ENCODE peak calls at places on chromosome 21, in nine cellular contexts. C is CD8-positive, alpha-beta T cell; D is esophagus squamous epithelium; G is tibial nerve; S is AG10803; V is Peyer's patch; L is breast epithelium; E is hepatocyte; N is CD4-positive, alpha-beta T cell. Q is an unnamed sample.

GRCh38 chr21:34039678-34040382 is 33.5 kb upstream of the MRPS6 start:
- DNase-seq in C (no peak), D (no peak), G (no peak), S (no peak), V (no peak), L (no peak), E (peak), N (no peak), Q (no peak)

GRCh38 chr21:46009951-46010655 is 28.5 kb downstream of the COL6A1 start:
- DNase-seq in C (no peak), D (no peak), G (no peak), S (no peak), V (peak), L (no peak), E (no peak), N (no peak), Q (no peak)

GRCh38 chr21:26368591-26368990 is 198.0 kb upstream of the APP start:
- DNase-seq in C (no peak), D (no peak), G (no peak), S (no peak), V (no peak), L (no peak), E (no peak), N (no peak), Q (no peak)

GRCh38 chr21:15272171-15272570 is 207.4 kb upstream of the NRIP1 start:
- DNase-seq in C (no peak), D (no peak), G (no peak), S (no peak), V (no peak), L (no peak), E (no peak), N (no peak), Q (no peak)

GRCh38 chr21:36753556-36753955 is 54.6 kb downstream of the SIM2 start:
- DNase-seq in C (no peak), D (no peak), G (no peak), S (peak), V (no peak), L (no peak), E (no peak), N (no peak), Q (no peak)

GRCh38 chr21:32578107-32578691 is 7.1 kb downstream of the TCP10L start:
- DNase-seq in C (no peak), D (no peak), G (no peak), S (peak), V (no peak), L (no peak), E (no peak), N (no peak), Q (no peak)

GRCh38 chr21:36070999-36071398 is 1.2 kb downstream of the CBR1 start:
- DNase-seq in C (no peak), D (no peak), G (no peak), S (no peak), V (peak), L (no peak), E (no peak), N (no peak), Q (no peak)

GRCh38 chr21:20258542-20258941 is 739.7 kb upstream of the NCAM2 start:
- DNase-seq in C (no peak), D (no peak), G (no peak), S (no peak), V (no peak), L (no peak), E (no peak), N (no peak), Q (no peak)

GRCh38 chr21:32772281-32773047 is 909 bp upstream of the PAXBP1 start:
- DNase-seq in C (no peak), D (no peak), G (no peak), S (peak), V (peak), L (no peak), E (peak), N (peak), Q (no peak)

DNA sequence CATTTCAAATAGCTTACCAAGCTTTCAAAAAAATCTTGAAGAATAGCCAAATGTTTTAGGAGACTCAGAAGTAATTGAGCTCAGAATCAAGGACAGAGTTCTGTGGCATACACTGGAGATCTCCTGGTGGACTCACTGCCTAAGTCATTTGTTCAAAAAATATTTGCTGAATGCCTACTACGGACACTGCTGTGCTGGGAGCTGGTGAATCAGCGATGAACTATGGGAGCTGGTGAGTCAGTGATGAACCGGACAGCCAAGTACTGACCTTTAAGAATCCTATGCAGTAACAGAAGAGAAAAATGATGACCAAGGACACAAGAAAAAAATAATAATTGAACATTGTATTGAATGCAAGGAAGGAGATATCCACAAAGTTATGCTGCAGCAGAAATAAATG is 717.9 kb upstream of the CXADR start:
- DNase-seq in C (no peak), D (no peak), G (no peak), S (peak), V (no peak), L (no peak), E (peak), N (no peak), Q (no peak)
- TF ChIP-seq CTCF in C (no peak), D (no peak), G (no peak), S (no peak), V (no peak), L (no peak), E (no peak), N (no peak), Q (no peak)

GRCh38 chr21:29499734-29500343 is 201.1 kb downstream of the BACH1 start:
- DNase-seq in C (no peak), D (no peak), G (no peak), S (peak), V (no peak), L (no peak), E (no peak), N (no peak), Q (no peak)
- TF ChIP-seq CTCF in C (no peak), D (no peak), G (no peak), S (peak), V (peak), L (no peak), E (peak), N (peak), Q (no peak)

GRCh38 chr21:44911384-44912157 is 9.1 kb downstream of the ITGB2 start:
- DNase-seq in C (peak), D (no peak), G (peak), S (no peak), V (peak), L (peak), E (no peak), N (peak), Q (peak)
- TF ChIP-seq CTCF in C (peak), D (peak), G (peak), S (peak), V (peak), L (peak), E (no peak), N (peak), Q (peak)

DNA sequence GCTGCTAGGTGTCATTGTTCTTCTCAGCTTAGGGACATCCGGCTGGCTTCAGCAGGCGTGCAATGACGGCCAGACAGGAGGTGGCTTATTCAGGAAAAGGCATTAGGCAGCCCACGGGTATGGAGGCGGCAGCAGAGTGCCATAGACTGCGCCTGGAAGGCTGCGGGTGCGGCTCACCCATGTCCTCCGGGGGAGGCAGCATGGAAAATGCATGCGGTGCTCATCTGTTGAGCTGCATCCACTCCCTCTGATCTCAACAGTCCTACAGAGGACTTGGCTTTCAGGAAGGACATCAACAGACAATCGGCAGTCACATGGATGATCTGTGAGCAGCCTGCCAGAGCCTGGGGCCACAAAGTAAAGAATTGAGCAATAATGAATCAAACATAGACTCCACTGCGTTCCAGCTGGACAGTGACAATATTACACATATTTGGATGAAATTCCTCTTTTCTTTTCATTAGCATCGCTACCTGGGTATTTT is 42.9 kb downstream of the UMODL1 start:
- DNase-seq in C (no peak), D (no peak), G (no peak), S (peak), V (no peak), L (peak), E (no peak), N (no peak), Q (no peak)
- TF ChIP-seq CTCF in C (no peak), D (no peak), G (no peak), S (peak), V (no peak), L (peak), E (no peak), N (no peak), Q (no peak)

GRCh38 chr21:30600787-30601186 is at the start of gene KRTAP22-1:
- DNase-seq in C (no peak), D (no peak), G (no peak), S (no peak), V (no peak), L (no peak), E (no peak), N (no peak), Q (no peak)

GRCh38 chr21:30605968-30606367 is 5.1 kb downstream of the KRTAP22-1 start:
- DNase-seq in C (no peak), D (no peak), G (no peak), S (no peak), V (no peak), L (no peak), E (no peak), N (no peak), Q (no peak)
- TF ChIP-seq CTCF in C (no peak), D (no peak), G (no peak), S (no peak), V (no peak), L (no peak), E (no peak), N (no peak), Q (no peak)